ENCODE peak calls at places on chromosomes 7 and 10, in five cellular contexts. U is tibial artery, F is cardiac fibroblast, Q is endodermal cell, W is choroid plexus epithelial cell. B is an unnamed sample.

GRCh38 chr10:110388682-110389052 is 83.9 kb upstream of the SMNDC1 start:
- DNase-seq in W (no peak), Q (peak; percentile 71), F (no peak), U (no peak), B (no peak)

GRCh38 chr7:151700621-151701185 is 176.2 kb downstream of the PRKAG2 start:
- DNase-seq in Q (no peak), F (peak; percentile 55), U (no peak), W (peak; percentile 58), B (no peak)

GRCh38 chr7:143499743-143500348 is 22.2 kb downstream of the TAS2R41 start:
- DNase-seq in F (peak; percentile 44), U (no peak), Q (no peak), W (no peak), B (no peak)

GRCh38 chr7:90661290-90662151 is 65.4 kb downstream of the CDK14 start:
- DNase-seq in U (no peak), W (peak; percentile 29), Q (peak; percentile 58), F (peak; percentile 64), B (no peak)

GRCh38 chr7:142001163-142001874 is 5.6 kb downstream of the MGAM start:
- DNase-seq in F (no peak), W (peak; percentile 4), Q (no peak), U (no peak), B (no peak)

GRCh38 chr10:108789911-108790310 is 1133.4 kb downstream of the XPNPEP1 start:
- DNase-seq in W (peak; percentile 70), Q (no peak), F (no peak), U (no peak), B (no peak)

GRCh38 chr10:12214763-12215218 is 18.8 kb downstream of the CDC123 start:
- DNase-seq in W (peak; percentile 78), Q (no peak), F (peak; percentile 74), U (no peak), B (no peak)

GRCh38 chr10:100515612-100516011 is 4.0 kb downstream of the SEC31B start:
- DNase-seq in Q (no peak), F (no peak), W (no peak), U (no peak), B (no peak)

GRCh38 chr7:127578036-127578684 is 7.2 kb downstream of the GCC1 start:
- DNase-seq in U (no peak), Q (no peak), F (peak; percentile 26), W (peak; percentile 33), B (no peak)

GRCh38 chr7:125084196-125084595 is 154.6 kb upstream of the POT1 start:
- DNase-seq in F (peak; percentile 66), U (no peak), W (peak; percentile 39), Q (no peak), B (no peak)

GRCh38 chr7:19118896-19119301 is 1.5 kb upstream of the TWIST1 start:
- DNase-seq in F (no peak), Q (peak; percentile 88), U (no peak), W (peak; percentile 69), B (no peak)
- TF ChIP-seq CTCF in F (no peak), Q (no peak), U (no peak), W (no peak), B (no peak)

DNA sequence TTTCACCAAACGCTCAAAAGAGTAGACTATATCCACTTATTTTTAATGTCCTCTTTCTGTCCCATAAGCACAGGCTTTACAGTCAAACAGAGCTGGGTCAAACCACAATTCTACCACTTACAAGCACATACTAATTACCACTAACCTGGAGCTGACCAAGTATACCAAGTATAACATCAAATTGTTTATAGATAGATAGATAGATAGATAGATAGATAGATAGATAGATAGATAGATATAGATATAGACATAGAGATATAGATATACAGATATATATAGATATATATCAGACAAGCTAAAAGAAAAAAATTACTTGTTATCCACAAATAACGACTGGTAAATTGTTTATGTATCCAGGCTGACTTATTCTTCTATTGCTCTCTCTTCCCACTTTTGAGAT is 52.5 kb upstream of the SPOCK2 start:
- DNase-seq in Q (no peak), U (no peak), F (no peak), W (no peak), B (no peak)
- H3K4me3 ChIP-seq in Q (no peak overlapping the region), U (no peak overlapping the region), F (no peak overlapping the region), W (no peak overlapping the region), B (no peak overlapping the region)

DNA sequence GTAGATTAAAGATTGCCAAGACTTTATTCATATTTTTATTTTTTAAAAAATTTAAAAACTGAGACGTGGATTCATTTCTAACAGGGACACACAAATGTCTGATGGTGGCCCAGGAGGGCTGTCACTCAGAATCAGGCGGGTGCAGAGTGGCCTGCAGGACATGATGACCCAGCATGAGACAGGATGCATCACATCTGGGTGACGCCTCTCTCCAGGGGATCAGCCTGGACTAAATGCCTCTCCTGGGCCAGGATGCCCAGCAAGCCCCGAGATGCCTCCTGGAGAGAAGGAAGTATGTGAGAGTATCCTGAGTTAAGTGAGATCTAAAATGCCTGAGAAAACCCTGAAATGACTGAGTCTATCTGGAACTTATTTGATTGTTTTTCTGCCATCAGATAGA is 16.9 kb upstream of the MTURN start:
- DNase-seq in W (no peak), F (no peak), U (no peak), Q (no peak), B (no peak)
- TF ChIP-seq CTCF in W (no peak), F (no peak), U (no peak), Q (no peak), B (no peak)

GRCh38 chr7:137890449-137890916 is 43.7 kb upstream of the DGKI start:
- DNase-seq in F (no peak), W (no peak), U (no peak), Q (no peak), B (no peak)
- H3K4me3 ChIP-seq in F (no peak overlapping the region), W (no peak overlapping the region), U (no peak overlapping the region), Q (no peak overlapping the region), B (no peak overlapping the region)

GRCh38 chr7:157139142-157140117 is 704 bp downstream of the UBE3C start:
- DNase-seq in U (peak; percentile 76), F (peak; percentile 18), W (peak; percentile 26), Q (no peak), B (no peak)
- TF ChIP-seq CTCF in U (no peak), F (no peak), W (no peak), Q (no peak), B (no peak)

DNA sequence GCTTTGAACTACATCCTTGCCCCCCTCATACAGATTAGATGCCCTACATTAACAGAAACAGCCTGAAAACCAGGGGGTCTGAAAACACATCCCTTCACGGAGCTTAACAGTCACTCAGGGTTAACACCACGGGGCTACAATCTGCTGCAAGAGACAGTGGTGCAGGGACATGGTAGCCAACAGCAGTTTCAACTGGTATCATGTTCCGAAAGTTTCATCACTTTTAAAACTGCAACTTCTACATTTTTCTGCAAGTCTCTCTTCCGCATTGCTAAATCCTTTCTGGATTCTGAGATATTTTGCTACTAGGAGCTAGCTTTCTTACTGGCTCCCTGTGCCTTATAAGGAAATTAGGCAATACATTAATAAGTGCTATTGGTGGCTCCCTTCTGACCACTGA is 92.6 kb downstream of the JAZF1 start:
- DNase-seq in U (no peak), W (peak; percentile 65), Q (no peak), F (peak; percentile 64), B (no peak)
- H3K4me3 ChIP-seq in U (no peak overlapping the region), W (no peak overlapping the region), Q (no peak overlapping the region), F (no peak overlapping the region), B (no peak overlapping the region)

DNA sequence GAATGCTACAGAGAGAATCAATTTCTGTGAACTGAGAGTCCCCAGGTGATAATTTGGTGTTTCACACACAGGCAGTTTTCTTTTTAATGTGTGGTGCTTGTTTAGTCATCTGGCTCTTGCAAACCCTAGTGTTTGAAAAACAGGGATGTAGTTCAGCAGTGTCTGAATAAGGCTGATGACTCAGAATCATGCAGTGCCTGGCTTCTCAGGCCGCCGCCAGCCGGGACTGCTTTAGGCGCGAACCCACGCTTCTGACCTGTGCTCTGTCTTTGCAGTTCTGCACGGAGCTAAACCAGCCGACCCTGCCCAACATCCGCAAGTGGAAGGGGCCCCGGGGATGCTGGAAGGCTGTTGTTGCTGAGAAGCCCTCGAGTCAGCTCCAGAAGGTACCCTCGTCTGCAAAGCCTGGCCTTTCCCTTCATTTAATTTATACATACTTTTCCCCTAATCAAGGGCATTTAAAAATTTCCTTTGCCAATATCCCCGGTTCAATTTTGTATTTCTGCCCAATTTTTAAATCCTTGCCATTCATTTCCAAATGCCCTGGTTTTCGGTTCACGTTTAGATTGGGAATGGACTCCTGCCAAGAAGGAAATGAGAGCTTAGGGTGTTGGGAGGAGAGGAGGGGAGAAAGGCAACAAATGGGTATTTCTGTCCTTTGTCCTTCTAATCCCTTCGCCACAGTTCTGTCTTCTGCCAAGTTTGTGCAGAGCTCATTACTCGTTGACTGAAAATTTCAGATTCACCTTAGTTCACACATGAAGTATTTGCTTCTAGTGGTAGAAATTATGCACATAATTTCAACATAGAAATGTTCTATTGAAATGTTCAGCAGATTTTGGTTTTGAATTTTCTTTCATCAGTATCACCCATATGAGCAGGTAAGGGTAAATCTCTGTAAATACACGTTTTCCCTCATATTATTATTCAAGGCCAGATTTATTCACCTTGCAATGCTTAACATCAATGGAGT is 108.5 kb upstream of the ANLN start:
- DNase-seq in F (peak; percentile 77), W (peak; percentile 94), Q (peak; percentile 86), U (peak; percentile 86), B (no peak)
- TF ChIP-seq CTCF in F (no peak), W (peak; percentile 21), Q (no peak), U (peak; percentile 35), B (no peak)

DNA sequence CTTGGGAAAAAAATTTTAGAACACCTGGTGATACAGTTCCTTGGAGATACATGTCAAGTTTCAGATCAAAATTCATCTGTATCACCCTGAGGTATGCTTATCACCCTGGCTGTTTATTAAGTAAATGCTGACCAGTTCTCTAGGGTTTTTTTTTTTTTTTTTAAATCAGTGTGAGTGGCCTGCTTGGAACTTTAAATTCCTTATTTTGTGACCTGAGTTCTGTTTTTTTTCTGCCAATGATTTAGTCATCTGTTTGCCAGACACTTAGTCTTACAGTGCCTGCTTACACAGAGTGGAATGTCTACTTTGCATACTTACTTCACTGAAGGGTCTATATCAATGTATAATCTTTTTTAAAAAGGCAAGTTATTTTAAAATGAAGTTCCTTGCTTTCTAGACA is 1.8 kb downstream of the TSPAN13 start:
- DNase-seq in U (no peak), F (no peak), W (no peak), Q (no peak), B (no peak)
- H3K4me3 ChIP-seq in U (no peak overlapping the region), F (peak overlapping the region; percentile 81), W (no peak overlapping the region), Q (peak overlapping the region; percentile 86), B (no peak overlapping the region)

B was measured in GM12864.